ENCODE peak calls at places on chromosomes 12 and 14, in ten cellular contexts. B is GM12878, U is HCT116, T is uterus, I is ovary, Z is lower leg skin, C is K562, N is A549, M is prostate gland, R is NB4. S is an unnamed sample.

GRCh38 chr14:101112351-101113107 is 209.0 kb upstream of the RTL1 start:
- DNase-seq in N (no peak), C (no peak), U (no peak), R (no peak), Z (no peak), T (no peak), I (no peak), M (no peak), B (no peak), S (no peak)

GRCh38 chr12:108933950-108934349 is 54.1 kb downstream of the DAO start:
- DNase-seq in T (peak), B (no peak), C (no peak), I (no peak), M (no peak), Z (no peak), U (no peak), N (no peak), R (peak), S (no peak)

GRCh38 chr12:39503445-39503844 is 60.5 kb upstream of the KIF21A start:
- DNase-seq in M (no peak), I (no peak), C (no peak), R (no peak), T (no peak), Z (no peak), U (peak), N (peak), B (no peak), S (no peak)

GRCh38 chr12:122961551-122962329 is 4.5 kb downstream of the ABCB9 start:
- DNase-seq in C (peak), B (no peak), I (no peak), U (no peak), Z (no peak), M (no peak), N (no peak), R (no peak), T (no peak), S (no peak)

GRCh38 chr12:29782285-29782820 is 1.4 kb downstream of the TMTC1 start:
- DNase-seq in N (no peak), C (no peak), U (no peak), M (peak), T (peak), B (no peak), I (no peak), R (peak), Z (peak), S (no peak)

GRCh38 chr12:104042580-104042979 is 7.4 kb downstream of the GLT8D2 start:
- DNase-seq in R (no peak), T (no peak), U (no peak), I (no peak), B (no peak), N (no peak), C (no peak), M (no peak), Z (no peak), S (no peak)

GRCh38 chr14:33118653-33119052 is 180.0 kb downstream of the NPAS3 start:
- DNase-seq in U (no peak), C (no peak), Z (no peak), N (no peak), M (no peak), R (no peak), I (no peak), B (no peak), T (no peak), S (no peak)

GRCh38 chr12:6869049-6870021 is 2.0 kb downstream of the TPI1 start:
- DNase-seq in R (peak), Z (peak), T (peak), C (peak), I (peak), U (peak), M (peak), B (peak), N (peak), S (no peak)

GRCh38 chr14:96081224-96081623 is 42.1 kb downstream of the C14orf132 start:
- DNase-seq in M (no peak), I (no peak), Z (no peak), U (no peak), R (no peak), C (no peak), B (no peak), T (no peak), N (no peak), S (no peak)

GRCh38 chr14:29220077-29220476 is 453.5 kb downstream of the FOXG1 start:
- DNase-seq in I (no peak), N (no peak), M (no peak), B (no peak), R (no peak), C (no peak), Z (no peak), T (no peak), U (no peak), S (no peak)

GRCh38 chr12:53820503-53820902 is 68.7 kb upstream of the CISTR start:
- DNase-seq in N (peak), C (no peak), B (no peak), Z (no peak), U (no peak), I (no peak), T (no peak), R (peak), M (no peak), S (no peak)

GRCh38 chr14:76957224-76957881 is 71.2 kb downstream of the IRF2BPL start:
- DNase-seq in R (peak), U (no peak), N (no peak), C (peak), I (no peak), T (no peak), B (no peak), M (no peak), Z (no peak), S (no peak)

GRCh38 chr14:99123208-99123870 is 148.7 kb downstream of the BCL11B start:
- DNase-seq in M (no peak), R (no peak), N (no peak), B (no peak), T (no peak), Z (no peak), U (no peak), I (no peak), C (no peak), S (no peak)

GRCh38 chr14:64438181-64438839 is 27.0 kb upstream of the AKAP5 start:
- DNase-seq in U (peak), R (no peak), C (no peak), B (no peak), Z (no peak), N (peak), I (peak), M (no peak), T (no peak), S (no peak)

GRCh38 chr12:117069126-117069788 is 30.0 kb downstream of the TESC start:
- DNase-seq in N (no peak), M (no peak), R (peak), T (no peak), B (no peak), C (no peak), Z (no peak), I (no peak), U (no peak), S (no peak)

GRCh38 chr12:81077686-81078441 is at the start of gene ACSS3:
- DNase-seq in R (no peak), B (no peak), Z (peak), U (no peak), I (peak), M (peak), T (peak), N (no peak), C (no peak), S (no peak)

GRCh38 chr12:79452906-79453305 is 237.9 kb downstream of the PAWR start:
- DNase-seq in U (no peak), B (no peak), R (no peak), T (no peak), N (no peak), M (no peak), C (no peak), Z (no peak), I (no peak), S (no peak)

GRCh38 chr12:42588981-42589464 is 523 bp downstream of the PRICKLE1 start:
- DNase-seq in Z (no peak), U (no peak), N (peak), I (peak), M (no peak), B (no peak), T (peak), C (peak), R (peak), S (no peak)

GRCh38 chr14:81209187-81209836 is 11.4 kb downstream of the GTF2A1 start:
- DNase-seq in U (no peak), R (peak), T (no peak), N (no peak), B (peak), M (no peak), I (no peak), Z (no peak), C (no peak), S (no peak)

DNA sequence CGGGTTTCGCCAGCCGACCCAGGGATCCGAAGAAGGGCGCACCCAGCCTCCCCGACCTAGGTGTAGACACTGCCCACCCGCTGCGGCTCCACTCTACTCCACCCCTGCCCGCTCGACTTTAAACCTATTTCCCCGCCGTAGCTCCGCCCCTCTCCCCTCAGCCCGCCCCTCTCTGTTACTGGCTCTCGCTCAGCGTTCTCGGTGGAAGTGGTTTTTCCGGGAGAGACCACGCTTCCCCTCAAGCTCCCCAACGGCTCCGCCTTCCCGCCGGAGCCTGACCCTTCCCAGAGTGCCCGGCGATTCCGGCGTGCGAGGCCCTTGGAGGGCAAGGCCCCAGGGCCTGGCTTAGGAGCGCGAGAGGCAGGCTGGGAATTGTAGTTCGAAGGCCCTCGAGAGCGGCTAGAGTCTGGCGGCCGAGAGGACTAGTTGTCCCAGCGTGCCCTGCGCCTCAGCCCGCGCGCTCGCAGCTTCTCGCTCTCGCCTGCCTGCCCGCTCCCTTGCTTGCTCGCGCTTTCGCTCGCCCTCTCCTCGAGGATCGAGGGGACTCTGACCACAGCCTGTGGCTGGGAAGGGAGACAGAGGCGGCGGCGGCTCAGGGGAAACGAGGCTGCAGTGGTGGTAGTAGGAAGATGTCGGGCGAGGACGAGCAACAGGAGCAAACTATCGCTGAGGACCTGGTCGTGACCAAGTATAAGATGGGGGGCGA is at the start of gene PA2G4:
- DNase-seq in Z (peak), N (peak), U (peak), R (peak), T (peak), M (peak), C (peak), I (peak), B (peak), S (peak)
- TF ChIP-seq POLR2A in Z (no peak), N (peak), U (peak), R (peak), T (peak), M (peak), C (peak), I (peak), B (peak), S (peak)

DNA sequence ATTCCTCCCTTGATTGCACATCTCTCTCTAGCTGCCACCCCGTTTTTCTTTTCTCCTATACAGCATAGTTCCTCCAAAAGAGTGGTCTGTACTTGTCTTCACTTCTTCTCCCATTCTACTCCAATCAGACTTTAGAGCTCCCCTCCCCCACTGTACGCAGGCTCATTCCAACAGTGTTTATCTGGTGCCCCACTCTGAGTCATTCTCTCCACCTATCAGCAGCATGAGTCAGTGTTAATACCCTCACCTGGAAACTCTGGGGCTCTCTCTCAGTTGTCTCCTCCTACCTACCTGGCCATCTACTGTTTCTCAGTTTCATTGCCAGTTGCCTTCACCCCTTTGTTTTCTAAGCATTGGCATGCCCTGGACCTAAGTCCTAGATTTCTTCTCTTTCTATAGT is 175.1 kb upstream of the ARHGAP5 start:
- DNase-seq in R (no peak), B (no peak), U (peak), C (peak), N (no peak), M (no peak), I (no peak), Z (no peak), T (no peak), S (no peak)
- TF ChIP-seq POLR2A in R (no peak), B (no peak), U (no peak), C (no peak), N (no peak), M (no peak), I (no peak), Z (no peak), T (no peak), S (no peak)

GRCh38 chr14:58199726-58200479 is at the start of gene ACTR10:
- DNase-seq in Z (peak), M (peak), R (peak), T (peak), I (peak), N (peak), U (peak), C (peak), B (peak), S (peak)
- TF ChIP-seq POLR2A in Z (no peak), M (peak), R (peak), T (peak), I (peak), N (peak), U (peak), C (peak), B (peak), S (peak)

DNA sequence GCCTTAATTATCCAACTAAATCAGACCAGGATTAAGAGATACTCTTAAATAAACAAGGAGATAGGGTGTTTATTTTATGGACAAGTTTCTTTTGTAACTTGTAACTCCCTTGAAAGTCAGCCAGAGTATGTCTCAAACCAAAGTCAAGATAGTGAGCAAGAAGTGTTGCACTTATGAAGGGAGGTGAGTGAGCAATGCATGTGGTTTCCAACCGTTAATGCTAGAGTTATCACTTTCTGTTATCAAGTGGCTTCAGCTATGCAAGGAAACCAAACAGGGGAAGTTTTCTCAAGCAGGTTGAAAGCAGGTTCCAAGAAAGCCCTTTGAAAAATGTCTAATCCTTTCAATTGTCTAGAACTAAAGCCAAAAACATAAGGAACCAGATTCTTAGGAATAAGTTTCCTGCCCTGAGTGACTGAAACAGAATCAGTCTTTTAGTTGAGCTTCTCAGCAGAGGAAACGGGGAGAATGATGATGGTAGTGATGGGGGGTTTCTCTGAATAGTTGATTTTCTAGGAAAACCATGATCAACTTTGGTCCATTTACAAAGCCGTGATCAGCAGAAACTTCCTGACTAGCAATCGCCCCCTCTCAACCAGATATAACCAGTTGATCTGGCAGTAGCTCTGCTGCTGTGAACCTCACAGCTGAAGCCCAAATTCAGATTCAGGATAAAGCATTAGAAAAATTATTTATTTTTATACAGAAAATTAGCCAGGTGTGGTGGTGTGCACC is 128.4 kb downstream of the DAD1 start:
- DNase-seq in I (no peak), B (no peak), T (no peak), C (peak), Z (no peak), N (no peak), U (no peak), R (peak), M (no peak), S (no peak)
- TF ChIP-seq POLR2A in I (no peak), B (no peak), T (no peak), C (no peak), Z (no peak), N (no peak), U (no peak), R (peak), M (no peak), S (no peak)

DNA sequence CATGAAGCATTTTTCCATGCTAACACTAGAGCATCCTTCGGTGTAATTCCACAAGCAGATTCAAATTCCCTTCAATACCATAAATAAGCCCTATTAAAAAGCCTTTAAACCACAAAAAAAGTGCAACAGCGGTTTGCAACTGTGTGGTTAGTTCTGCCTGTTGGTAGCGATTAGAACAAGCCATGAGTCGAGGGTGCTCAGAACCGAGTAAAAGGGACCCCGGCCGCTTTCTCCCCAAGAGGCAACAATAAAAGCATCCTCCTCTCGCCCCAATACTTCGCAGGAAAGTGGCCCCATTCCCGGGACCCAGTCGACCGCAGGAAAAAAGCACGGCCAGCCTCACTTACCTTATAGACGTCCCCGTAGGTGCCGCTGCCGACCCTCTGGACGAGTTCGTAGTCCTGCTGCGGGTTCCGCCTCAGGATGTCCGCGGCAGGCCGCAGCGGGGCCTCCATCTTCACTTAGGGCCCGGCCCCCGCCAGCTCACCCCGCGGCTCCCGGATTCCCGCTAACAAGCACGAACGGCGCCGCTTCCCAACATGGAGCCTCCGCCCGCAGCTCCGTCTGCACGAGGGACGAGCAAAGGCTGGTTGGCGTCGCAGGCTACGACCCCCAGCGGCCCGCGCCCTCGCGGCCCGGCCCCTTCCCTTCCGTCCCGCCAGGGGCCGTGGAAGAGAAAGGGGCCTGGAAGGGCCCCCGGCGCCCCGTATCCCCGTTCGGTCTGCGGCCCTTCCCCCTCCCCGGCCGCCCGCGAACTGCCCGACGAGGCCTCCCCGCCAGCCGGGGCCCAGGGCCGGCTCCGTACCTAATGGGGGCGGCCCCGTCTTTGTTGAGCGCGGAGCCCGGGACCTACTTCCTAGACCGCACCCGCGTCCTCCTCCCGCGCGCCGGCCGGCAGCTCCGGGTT is 521 bp downstream of the MAP4K5 start:
- DNase-seq in Z (peak), M (peak), T (peak), C (peak), B (no peak), R (peak), N (peak), U (no peak), I (peak), S (no peak)
- TF ChIP-seq POLR2A in Z (no peak), M (no peak), T (no peak), C (peak), B (peak), R (no peak), N (no peak), U (no peak), I (no peak), S (no peak)

GRCh38 chr12:113232232-113232615 is 11.0 kb downstream of the TPCN1 start:
- DNase-seq in B (no peak), T (no peak), M (no peak), C (no peak), Z (no peak), R (no peak), U (no peak), N (no peak), I (no peak), S (no peak)
- TF ChIP-seq POLR2A in B (no peak), T (no peak), M (no peak), C (no peak), Z (no peak), R (no peak), U (no peak), N (no peak), I (no peak), S (no peak)

GRCh38 chr12:388012-388411 is 1.1 kb downstream of the KDM5A start:
- DNase-seq in N (no peak), T (no peak), Z (no peak), R (no peak), B (no peak), M (no peak), I (no peak), C (no peak), U (no peak), S (no peak)

GRCh38 chr12:388547-389137 is 478 bp downstream of the KDM5A start:
- DNase-seq in T (no peak), B (no peak), R (peak), Z (no peak), U (no peak), C (peak), N (peak), I (no peak), M (no peak), S (no peak)

GRCh38 chr12:386651-387050 is 2.5 kb downstream of the KDM5A start:
- DNase-seq in I (no peak), C (no peak), N (no peak), Z (no peak), T (no peak), B (no peak), U (no peak), M (no peak), R (no peak), S (no peak)

DNA sequence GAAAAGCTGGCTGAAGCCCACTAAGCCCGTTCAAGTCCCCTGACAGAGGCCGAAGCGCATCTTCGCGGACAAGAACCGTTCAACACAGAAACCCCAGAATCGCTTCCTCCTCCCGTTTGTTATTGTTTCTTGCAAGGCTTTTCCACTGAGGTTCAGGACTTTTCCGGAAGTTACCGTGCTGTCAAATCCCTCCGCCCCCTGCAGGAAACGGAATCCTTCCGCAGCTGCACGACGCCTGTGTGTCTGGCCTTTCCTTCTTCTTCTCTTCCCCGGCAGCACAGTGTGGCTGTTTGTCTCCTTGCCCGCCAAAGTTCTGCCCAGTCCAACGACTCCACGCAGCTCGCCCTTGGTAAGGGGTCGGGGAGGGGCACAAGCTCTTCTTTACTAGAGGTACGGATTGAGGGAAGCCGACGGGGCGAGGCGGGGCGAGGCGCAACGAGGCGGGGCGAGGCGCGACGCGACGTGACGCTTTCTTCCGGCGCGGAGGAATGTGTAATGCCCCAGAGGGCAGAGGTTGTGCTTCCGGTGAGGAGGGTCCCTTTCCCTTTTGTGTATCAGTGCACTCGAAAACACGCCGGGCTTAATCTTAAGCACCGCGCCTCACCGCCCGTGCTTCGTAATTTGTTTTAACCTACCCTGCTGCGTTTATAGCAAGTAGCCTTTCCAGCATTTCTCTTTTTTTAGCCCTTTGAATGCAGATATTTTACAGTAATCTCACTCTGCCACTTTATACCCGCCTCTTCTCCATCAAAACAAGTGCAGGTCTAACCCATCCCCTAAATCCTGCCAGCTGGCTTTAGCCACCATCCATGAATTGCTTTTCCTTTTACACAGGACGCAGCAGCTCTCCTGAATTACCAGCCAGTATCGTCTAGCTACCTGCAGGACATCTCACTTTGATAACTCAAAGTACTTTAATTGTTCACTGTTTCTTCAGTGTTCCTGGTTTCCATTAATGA is at the start of gene KDM5A:
- DNase-seq in N (peak), T (peak), R (peak), Z (peak), M (peak), B (peak), U (peak), I (peak), C (peak), S (peak)
- TF ChIP-seq POLR2A in N (peak), T (no peak), R (peak), Z (no peak), M (peak), B (peak), U (peak), I (peak), C (peak), S (peak)

GRCh38 chr14:54435500-54435981 is 5.6 kb downstream of the CNIH1 start:
- DNase-seq in U (no peak), Z (no peak), C (peak), R (no peak), T (no peak), M (no peak), B (no peak), I (no peak), N (no peak), S (no peak)
- TF ChIP-seq POLR2A in U (no peak), Z (no peak), C (no peak), R (no peak), T (no peak), M (no peak), B (no peak), I (no peak), N (no peak), S (no peak)

S was measured in GM12891.